ENCODE peak calls at places on chromosomes 12 and 14, in ten cellular contexts. One of them, this sample, is unnamed.

GRCh38 chr14:104350463-104351185 is 212.2 kb downstream of the KIF26A start:
- DNase-seq in stomach: peak; percentile 19
- DNase-seq in GM12878: no peak
- DNase-seq in HCT116: no peak
- DNase-seq in prostate gland: no peak
- DNase-seq in Panc1: no peak
- DNase-seq in upper lobe of left lung: no peak
- DNase-seq in HL-60: no peak
- DNase-seq in endothelial cell of umbilical vein: peak; percentile 7
- DNase-seq in spleen: no peak
- DNase-seq in this sample: peak; percentile 39

GRCh38 chr12:122851820-122852219 is 16.6 kb downstream of the HIP1R start:
- DNase-seq in Panc1: no peak
- DNase-seq in spleen: no peak
- DNase-seq in upper lobe of left lung: no peak
- DNase-seq in GM12878: no peak
- DNase-seq in HL-60: no peak
- DNase-seq in stomach: no peak
- DNase-seq in endothelial cell of umbilical vein: peak; percentile 97
- DNase-seq in HCT116: no peak
- DNase-seq in prostate gland: no peak
- DNase-seq in this sample: no peak

GRCh38 chr12:89678225-89678624 is 30.4 kb downstream of the ATP2B1 start:
- DNase-seq in HCT116: no peak
- DNase-seq in GM12878: no peak
- DNase-seq in HL-60: no peak
- DNase-seq in Panc1: no peak
- DNase-seq in stomach: no peak
- DNase-seq in endothelial cell of umbilical vein: no peak
- DNase-seq in prostate gland: no peak
- DNase-seq in spleen: no peak
- DNase-seq in upper lobe of left lung: no peak
- DNase-seq in this sample: no peak

GRCh38 chr14:75254381-75254821 is 24.2 kb upstream of the FOS start:
- DNase-seq in GM12878: no peak
- DNase-seq in Panc1: no peak
- DNase-seq in prostate gland: peak; percentile 94
- DNase-seq in HL-60: no peak
- DNase-seq in HCT116: no peak
- DNase-seq in stomach: peak; percentile 77
- DNase-seq in spleen: no peak
- DNase-seq in endothelial cell of umbilical vein: no peak
- DNase-seq in upper lobe of left lung: no peak
- DNase-seq in this sample: peak; percentile 78

GRCh38 chr14:34368115-34368970 is 93.7 kb downstream of the SPTSSA start:
- DNase-seq in HL-60: peak; percentile 89
- DNase-seq in endothelial cell of umbilical vein: no peak
- DNase-seq in Panc1: no peak
- DNase-seq in upper lobe of left lung: no peak
- DNase-seq in spleen: no peak
- DNase-seq in GM12878: no peak
- DNase-seq in stomach: no peak
- DNase-seq in prostate gland: no peak
- DNase-seq in HCT116: no peak
- DNase-seq in this sample: no peak

GRCh38 chr12:76037130-76038105 is 5.8 kb upstream of the PHLDA1 start:
- DNase-seq in prostate gland: peak; percentile 42
- DNase-seq in HCT116: no peak
- DNase-seq in upper lobe of left lung: no peak
- DNase-seq in HL-60: no peak
- DNase-seq in stomach: no peak
- DNase-seq in endothelial cell of umbilical vein: peak; percentile 87
- DNase-seq in spleen: no peak
- DNase-seq in GM12878: peak; percentile 34
- DNase-seq in Panc1: no peak
- DNase-seq in this sample: no peak

GRCh38 chr14:105846312-105846711 is 319.9 kb downstream of the TMEM121 start:
- DNase-seq in spleen: peak; percentile 58
- DNase-seq in Panc1: no peak
- DNase-seq in GM12878: no peak
- DNase-seq in HL-60: no peak
- DNase-seq in endothelial cell of umbilical vein: no peak
- DNase-seq in prostate gland: no peak
- DNase-seq in HCT116: no peak
- DNase-seq in upper lobe of left lung: no peak
- DNase-seq in stomach: no peak
- DNase-seq in this sample: no peak

GRCh38 chr14:101223147-101223546 is 319.6 kb upstream of the RTL1 start:
- DNase-seq in endothelial cell of umbilical vein: no peak
- DNase-seq in GM12878: no peak
- DNase-seq in HL-60: no peak
- DNase-seq in upper lobe of left lung: no peak
- DNase-seq in stomach: no peak
- DNase-seq in prostate gland: no peak
- DNase-seq in Panc1: no peak
- DNase-seq in HCT116: no peak
- DNase-seq in spleen: no peak
- DNase-seq in this sample: no peak

GRCh38 chr12:123050331-123050809 is 69.9 kb downstream of the ARL6IP4 start:
- DNase-seq in upper lobe of left lung: no peak
- DNase-seq in prostate gland: peak; percentile 70
- DNase-seq in HCT116: no peak
- DNase-seq in Panc1: no peak
- DNase-seq in endothelial cell of umbilical vein: no peak
- DNase-seq in GM12878: no peak
- DNase-seq in stomach: no peak
- DNase-seq in spleen: no peak
- DNase-seq in HL-60: no peak
- DNase-seq in this sample: no peak

GRCh38 chr14:44895716-44896115 is 66.0 kb downstream of the KLHL28 start:
- DNase-seq in stomach: no peak
- DNase-seq in spleen: no peak
- DNase-seq in endothelial cell of umbilical vein: no peak
- DNase-seq in HCT116: no peak
- DNase-seq in Panc1: no peak
- DNase-seq in prostate gland: no peak
- DNase-seq in HL-60: no peak
- DNase-seq in GM12878: no peak
- DNase-seq in upper lobe of left lung: no peak
- DNase-seq in this sample: no peak

GRCh38 chr12:92871121-92871520 is 58.0 kb downstream of the EEA1 start:
- DNase-seq in prostate gland: no peak
- DNase-seq in spleen: no peak
- DNase-seq in Panc1: no peak
- DNase-seq in stomach: no peak
- DNase-seq in endothelial cell of umbilical vein: no peak
- DNase-seq in HL-60: no peak
- DNase-seq in HCT116: no peak
- DNase-seq in upper lobe of left lung: no peak
- DNase-seq in GM12878: no peak
- DNase-seq in this sample: no peak

GRCh38 chr12:25482637-25483036 is 70.4 kb downstream of the LMNTD1 start:
- DNase-seq in upper lobe of left lung: no peak
- DNase-seq in spleen: no peak
- DNase-seq in endothelial cell of umbilical vein: no peak
- DNase-seq in stomach: no peak
- DNase-seq in GM12878: no peak
- DNase-seq in HCT116: no peak
- DNase-seq in prostate gland: no peak
- DNase-seq in Panc1: no peak
- DNase-seq in HL-60: no peak
- DNase-seq in this sample: no peak

GRCh38 chr14:68279777-68280233 is 460.2 kb downstream of the RAD51B start:
- DNase-seq in stomach: no peak
- DNase-seq in HCT116: no peak
- DNase-seq in HL-60: no peak
- DNase-seq in GM12878: peak; percentile 97
- DNase-seq in endothelial cell of umbilical vein: no peak
- DNase-seq in spleen: peak; percentile 79
- DNase-seq in upper lobe of left lung: no peak
- DNase-seq in Panc1: no peak
- DNase-seq in prostate gland: no peak
- DNase-seq in this sample: no peak

GRCh38 chr12:103929051-103929908 is 930 bp upstream of the HSP90B1 start:
- DNase-seq in stomach: peak; percentile 82
- DNase-seq in HL-60: peak; percentile 77
- DNase-seq in GM12878: peak; percentile 72
- DNase-seq in spleen: peak; percentile 96
- DNase-seq in endothelial cell of umbilical vein: peak; percentile 92
- DNase-seq in Panc1: peak; percentile 59
- DNase-seq in HCT116: peak; percentile 78
- DNase-seq in prostate gland: peak; percentile 90
- DNase-seq in upper lobe of left lung: peak; percentile 88
- DNase-seq in this sample: peak; percentile 76
- TF ChIP-seq CTCF in stomach: no peak
- TF ChIP-seq CTCF in HL-60: no peak
- TF ChIP-seq CTCF in GM12878: no peak
- TF ChIP-seq CTCF in spleen: no peak
- TF ChIP-seq CTCF in endothelial cell of umbilical vein: no peak
- TF ChIP-seq CTCF in Panc1: no peak
- TF ChIP-seq CTCF in HCT116: no peak
- TF ChIP-seq CTCF in prostate gland: no peak
- TF ChIP-seq CTCF in upper lobe of left lung: no peak
- TF ChIP-seq CTCF in this sample: no peak

DNA sequence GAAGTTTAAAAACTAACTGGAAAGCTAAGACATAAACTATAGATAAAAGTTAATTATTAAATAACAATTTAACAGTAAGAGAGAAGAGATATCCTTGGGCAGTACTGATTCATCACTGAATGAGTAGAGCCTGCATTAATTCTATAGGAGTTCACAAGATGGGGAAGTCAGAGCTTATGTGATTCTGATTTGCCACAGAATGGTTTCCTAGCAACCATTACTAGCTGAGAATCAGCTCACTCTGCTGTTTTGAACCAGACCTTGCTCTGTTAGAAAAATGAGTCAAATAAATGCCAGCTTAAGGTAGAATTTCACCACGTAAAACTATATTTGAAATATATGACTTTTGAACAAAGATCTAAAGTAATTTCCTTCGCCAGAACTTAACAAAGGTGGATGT is 433.9 kb downstream of the FUT8 start:
- DNase-seq in Panc1: no peak
- DNase-seq in upper lobe of left lung: no peak
- DNase-seq in GM12878: no peak
- DNase-seq in HCT116: no peak
- DNase-seq in HL-60: no peak
- DNase-seq in spleen: no peak
- DNase-seq in endothelial cell of umbilical vein: no peak
- DNase-seq in prostate gland: no peak
- DNase-seq in stomach: no peak
- DNase-seq in this sample: no peak
- H3K4me3 ChIP-seq in Panc1: no peak overlapping the region
- H3K4me3 ChIP-seq in upper lobe of left lung: no peak overlapping the region
- H3K4me3 ChIP-seq in GM12878: no peak overlapping the region
- H3K4me3 ChIP-seq in HCT116: no peak overlapping the region
- H3K4me3 ChIP-seq in HL-60: no peak overlapping the region
- H3K4me3 ChIP-seq in spleen: no peak overlapping the region
- H3K4me3 ChIP-seq in endothelial cell of umbilical vein: no peak overlapping the region
- H3K4me3 ChIP-seq in prostate gland: no peak overlapping the region
- H3K4me3 ChIP-seq in stomach: no peak overlapping the region
- H3K4me3 ChIP-seq in this sample: no peak overlapping the region

GRCh38 chr12:46371718-46372130 is 849 bp downstream of the SLC38A2 start:
- DNase-seq in spleen: peak; percentile 94
- DNase-seq in prostate gland: peak; percentile 60
- DNase-seq in HL-60: no peak
- DNase-seq in upper lobe of left lung: peak; percentile 93
- DNase-seq in stomach: peak; percentile 72
- DNase-seq in GM12878: no peak
- DNase-seq in Panc1: no peak
- DNase-seq in HCT116: no peak
- DNase-seq in endothelial cell of umbilical vein: no peak
- DNase-seq in this sample: peak; percentile 62

GRCh38 chr12:46373303-46374182 is 970 bp upstream of the SLC38A2 start:
- DNase-seq in HCT116: no peak
- DNase-seq in prostate gland: peak; percentile 42
- DNase-seq in endothelial cell of umbilical vein: peak; percentile 80
- DNase-seq in Panc1: no peak
- DNase-seq in HL-60: no peak
- DNase-seq in stomach: peak; percentile 51
- DNase-seq in upper lobe of left lung: peak; percentile 66
- DNase-seq in spleen: peak; percentile 91
- DNase-seq in GM12878: no peak
- DNase-seq in this sample: peak; percentile 54

GRCh38 chr12:46370792-46371717 is 1.5 kb downstream of the SLC38A2 start:
- DNase-seq in HL-60: no peak
- DNase-seq in Panc1: no peak
- DNase-seq in spleen: peak; percentile 96
- DNase-seq in HCT116: no peak
- DNase-seq in stomach: peak; percentile 94
- DNase-seq in GM12878: no peak
- DNase-seq in endothelial cell of umbilical vein: peak; percentile 88
- DNase-seq in upper lobe of left lung: peak; percentile 99
- DNase-seq in prostate gland: peak; percentile 88
- DNase-seq in this sample: peak; percentile 87

GRCh38 chr12:46372852-46373302 is 304 bp upstream of the SLC38A2 start:
- DNase-seq in spleen: no peak
- DNase-seq in upper lobe of left lung: peak; percentile 100
- DNase-seq in GM12878: no peak
- DNase-seq in HCT116: no peak
- DNase-seq in stomach: no peak
- DNase-seq in endothelial cell of umbilical vein: no peak
- DNase-seq in HL-60: no peak
- DNase-seq in prostate gland: no peak
- DNase-seq in Panc1: no peak
- DNase-seq in this sample: no peak

DNA sequence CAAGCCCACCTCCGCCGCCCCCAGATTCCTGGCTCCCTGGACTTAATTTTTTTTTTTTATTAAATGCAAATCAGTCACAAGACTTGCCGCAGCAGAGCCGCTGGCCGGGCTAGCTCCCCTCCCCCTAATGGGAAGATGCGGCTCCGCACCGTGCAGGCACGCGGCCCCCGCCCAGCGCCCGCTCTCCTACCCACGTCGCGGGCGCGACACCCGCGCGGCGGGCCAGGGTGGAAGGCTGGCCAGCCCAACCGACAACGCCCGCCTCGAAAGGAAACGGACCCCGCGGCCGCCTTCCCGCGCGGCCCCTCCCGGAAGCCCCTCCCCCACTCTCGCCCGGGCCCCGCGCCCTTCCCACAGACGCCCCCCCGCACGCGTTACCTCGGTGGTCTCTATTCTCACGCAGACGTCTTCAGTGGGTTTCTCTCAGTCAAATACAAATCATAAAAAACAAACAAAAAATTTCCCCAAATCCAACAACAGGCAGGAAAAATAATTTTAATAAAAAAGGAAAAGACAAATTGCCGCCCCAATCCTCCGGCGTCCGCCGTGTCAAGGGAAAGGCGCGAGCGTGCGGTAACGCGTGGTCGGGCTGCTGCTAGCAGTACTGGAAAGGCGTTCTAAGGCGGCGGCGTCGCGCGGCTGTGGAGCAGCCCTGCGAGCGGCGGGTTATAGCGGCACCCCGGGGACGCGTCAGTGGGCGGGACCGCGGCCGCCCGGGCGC is at the start of gene SLC38A2:
- DNase-seq in Panc1: no peak
- DNase-seq in HCT116: peak; percentile 71
- DNase-seq in stomach: peak; percentile 99
- DNase-seq in prostate gland: peak; percentile 98
- DNase-seq in upper lobe of left lung: peak; percentile 93
- DNase-seq in endothelial cell of umbilical vein: peak; percentile 93
- DNase-seq in spleen: peak; percentile 100
- DNase-seq in GM12878: no peak
- DNase-seq in HL-60: peak; percentile 79
- DNase-seq in this sample: peak; percentile 99
- TF ChIP-seq POLR2AphosphoS5 in Panc1: peak; percentile 100
- TF ChIP-seq POLR2AphosphoS5 in HCT116: peak; percentile 100
- TF ChIP-seq POLR2AphosphoS5 in stomach: peak; percentile 100
- TF ChIP-seq POLR2AphosphoS5 in prostate gland: peak; percentile 95
- TF ChIP-seq POLR2AphosphoS5 in upper lobe of left lung: peak; percentile 100
- TF ChIP-seq POLR2AphosphoS5 in endothelial cell of umbilical vein: peak; percentile 100
- TF ChIP-seq POLR2AphosphoS5 in spleen: peak; percentile 100
- TF ChIP-seq POLR2AphosphoS5 in GM12878: peak; percentile 99
- TF ChIP-seq POLR2AphosphoS5 in HL-60: peak; percentile 98
- TF ChIP-seq POLR2AphosphoS5 in this sample: peak; percentile 100

GRCh38 chr12:46292754-46293402 is 24.0 kb upstream of the SLC38A1 start:
- DNase-seq in endothelial cell of umbilical vein: no peak
- DNase-seq in Panc1: no peak
- DNase-seq in GM12878: no peak
- DNase-seq in HCT116: no peak
- DNase-seq in HL-60: no peak
- DNase-seq in stomach: no peak
- DNase-seq in prostate gland: no peak
- DNase-seq in spleen: no peak
- DNase-seq in upper lobe of left lung: no peak
- DNase-seq in this sample: no peak
- TF ChIP-seq CTCF in endothelial cell of umbilical vein: no peak
- TF ChIP-seq CTCF in Panc1: peak; percentile 35
- TF ChIP-seq CTCF in GM12878: no peak
- TF ChIP-seq CTCF in HCT116: no peak
- TF ChIP-seq CTCF in HL-60: no peak
- TF ChIP-seq CTCF in stomach: no peak
- TF ChIP-seq CTCF in prostate gland: no peak
- TF ChIP-seq CTCF in spleen: no peak
- TF ChIP-seq CTCF in upper lobe of left lung: no peak
- TF ChIP-seq CTCF in this sample: no peak

This sample was measured in breast epithelium.